ENCODE peak calls at places on chromosome 6, in ten cellular contexts. T is Caco-2, S is SJSA1, R is choroid plexus epithelial cell, C is coronary artery, U is Panc1, L is endothelial cell of umbilical vein, B is foreskin fibroblast, P is left ventricle myocardium inferior, E is fibroblast of mammary gland. W is an unnamed sample.

GRCh38 chr6:14612016-14612415 is 494.4 kb downstream of the CD83 start:
- DNase-seq in T (no peak), S (no peak), R (no peak), C (no peak), U (no peak), L (no peak), B (peak), P (no peak), E (peak), W (peak)

GRCh38 chr6:124193132-124193531 is 389.5 kb downstream of the NKAIN2 start:
- DNase-seq in T (no peak), S (no peak), R (no peak), C (no peak), U (no peak), L (no peak), B (no peak), P (no peak), E (no peak), W (no peak)

GRCh38 chr6:14211596-14211961 is 94.0 kb downstream of the CD83 start:
- DNase-seq in T (no peak), S (no peak), R (peak), C (no peak), U (no peak), L (no peak), B (no peak), P (peak), E (peak), W (peak)

GRCh38 chr6:3823671-3824070 is 25.5 kb upstream of the FAM50B start:
- DNase-seq in T (no peak), S (no peak), R (no peak), C (no peak), U (no peak), L (peak), B (no peak), P (no peak), E (no peak), W (no peak)

GRCh38 chr6:163438940-163439335 is 24.4 kb downstream of the QKI start:
- DNase-seq in T (no peak), S (no peak), R (no peak), C (no peak), U (no peak), L (no peak), B (no peak), P (peak), E (no peak), W (no peak)

GRCh38 chr6:142118926-142119325 is 13.8 kb upstream of the GJE1 start:
- DNase-seq in T (no peak), S (no peak), R (peak), C (no peak), U (no peak), L (peak), B (no peak), P (no peak), E (peak), W (peak)

GRCh38 chr6:3328796-3329195 is 70.0 kb downstream of the PSMG4 start:
- DNase-seq in T (no peak), S (no peak), R (no peak), C (no peak), U (no peak), L (no peak), B (no peak), P (peak), E (no peak), W (no peak)

GRCh38 chr6:159693894-159694545 is 979 bp upstream of the SOD2 start:
- DNase-seq in T (no peak), S (no peak), R (no peak), C (no peak), U (no peak), L (peak), B (no peak), P (no peak), E (peak), W (no peak)

GRCh38 chr6:101539510-101540245 is 146.2 kb downstream of the GRIK2 start:
- DNase-seq in T (no peak), S (no peak), R (peak), C (no peak), U (no peak), L (no peak), B (peak), P (no peak), E (peak), W (peak)

GRCh38 chr6:2665169-2666070 is 85.3 kb downstream of the MYLK4 start:
- DNase-seq in T (no peak), S (no peak), R (peak), C (no peak), U (no peak), L (no peak), B (no peak), P (no peak), E (peak), W (peak)

GRCh38 chr6:1624071-1624847 is 14.5 kb downstream of the FOXC1 start:
- DNase-seq in T (no peak), S (no peak), R (no peak), C (peak), U (no peak), L (peak), B (no peak), P (no peak), E (no peak), W (peak)

GRCh38 chr6:16483315-16483875 is 245.0 kb downstream of the GMPR start:
- DNase-seq in T (no peak), S (no peak), R (no peak), C (no peak), U (no peak), L (no peak), B (no peak), P (no peak), E (no peak), W (no peak)

GRCh38 chr6:26155066-26155925 is 68.1 kb downstream of the HFE start:
- DNase-seq in T (peak), S (peak), R (no peak), C (no peak), U (no peak), L (peak), B (no peak), P (peak), E (no peak), W (peak)
- H3K4me3 ChIP-seq in T (peak), S (peak), R (peak), C (peak), U (peak), L (peak), B (peak), P (peak), E (peak), W (peak)

GRCh38 chr6:106514281-106514885 is 114.9 kb downstream of the RTN4IP1 start:
- DNase-seq in T (no peak), S (no peak), R (no peak), C (no peak), U (no peak), L (no peak), B (no peak), P (no peak), E (no peak), W (no peak)
- H3K4me3 ChIP-seq in T (no peak), S (no peak), R (no peak), C (no peak), U (peak), L (peak), B (peak), P (peak), E (peak), W (peak)

GRCh38 chr6:5679696-5680494 is 326.8 kb downstream of the NRN1 start:
- DNase-seq in T (no peak), S (no peak), R (no peak), C (no peak), U (no peak), L (no peak), B (no peak), P (no peak), E (no peak), W (no peak)

GRCh38 chr6:5681480-5681879 is 325.2 kb downstream of the NRN1 start:
- DNase-seq in T (no peak), S (no peak), R (no peak), C (no peak), U (no peak), L (no peak), B (no peak), P (no peak), E (peak), W (peak)

GRCh38 chr6:5682530-5682929 is 324.2 kb downstream of the NRN1 start:
- DNase-seq in T (no peak), S (no peak), R (no peak), C (no peak), U (no peak), L (no peak), B (no peak), P (no peak), E (no peak), W (no peak)

GRCh38 chr6:5679271-5679670 is 327.5 kb downstream of the NRN1 start:
- DNase-seq in T (no peak), S (no peak), R (no peak), C (no peak), U (no peak), L (no peak), B (no peak), P (no peak), E (no peak), W (no peak)

GRCh38 chr6:5684320-5684719 is 322.4 kb downstream of the NRN1 start:
- DNase-seq in T (no peak), S (no peak), R (peak), C (no peak), U (no peak), L (no peak), B (peak), P (no peak), E (peak), W (peak)
- H3K4me3 ChIP-seq in T (no peak), S (no peak), R (no peak), C (no peak), U (no peak), L (no peak), B (no peak), P (no peak), E (no peak), W (no peak)

GRCh38 chr6:167847936-167848335 is 21.2 kb downstream of the AFDN start:
- DNase-seq in T (no peak), S (no peak), R (no peak), C (no peak), U (no peak), L (no peak), B (no peak), P (no peak), E (no peak), W (no peak)

GRCh38 chr6:167845856-167846255 is 19.1 kb downstream of the AFDN start:
- DNase-seq in T (no peak), S (no peak), R (no peak), C (no peak), U (no peak), L (no peak), B (no peak), P (no peak), E (no peak), W (no peak)

GRCh38 chr6:167848783-167849182 is 22.1 kb downstream of the AFDN start:
- DNase-seq in T (no peak), S (no peak), R (no peak), C (no peak), U (no peak), L (no peak), B (no peak), P (no peak), E (no peak), W (no peak)

GRCh38 chr6:167849846-167850459 is 23.2 kb downstream of the AFDN start:
- DNase-seq in T (peak), S (no peak), R (peak), C (no peak), U (peak), L (peak), B (no peak), P (no peak), E (no peak), W (no peak)

GRCh38 chr6:167846997-167847606 is 20.4 kb downstream of the AFDN start:
- DNase-seq in T (no peak), S (no peak), R (peak), C (no peak), U (no peak), L (no peak), B (no peak), P (no peak), E (peak), W (no peak)
- H3K4me3 ChIP-seq in T (no peak), S (no peak), R (no peak), C (no peak), U (no peak), L (no peak), B (no peak), P (no peak), E (no peak), W (no peak)

GRCh38 chr6:32110632-32111031 is 1.5 kb upstream of the TNXB start:
- DNase-seq in T (no peak), S (no peak), R (no peak), C (no peak), U (no peak), L (no peak), B (no peak), P (peak), E (no peak), W (no peak)

GRCh38 chr6:32112436-32112980 is 3.4 kb upstream of the TNXB start:
- DNase-seq in T (no peak), S (no peak), R (no peak), C (no peak), U (no peak), L (no peak), B (no peak), P (peak), E (peak), W (peak)

GRCh38 chr6:32113386-32114352 is 4.5 kb upstream of the TNXB start:
- DNase-seq in T (peak), S (peak), R (peak), C (peak), U (no peak), L (no peak), B (peak), P (peak), E (peak), W (peak)

GRCh38 chr6:32109765-32110160 is 625 bp upstream of the TNXB start:
- DNase-seq in T (no peak), S (no peak), R (no peak), C (no peak), U (no peak), L (no peak), B (no peak), P (no peak), E (no peak), W (no peak)

GRCh38 chr6:32111424-32112066 is 2.4 kb upstream of the TNXB start:
- DNase-seq in T (no peak), S (no peak), R (no peak), C (no peak), U (no peak), L (no peak), B (no peak), P (peak), E (no peak), W (no peak)
- H3K4me3 ChIP-seq in T (no peak), S (no peak), R (no peak), C (no peak), U (no peak), L (no peak), B (no peak), P (peak), E (no peak), W (no peak)